ENCODE peak calls at places on chromosomes 3 and 15, in seven cellular contexts. H is upper lobe of left lung; K is activated B cell treated with CpG ODN at 0.5 μM for 24 hours; B is neural progenitor cell; Y is fibroblast of mammary gland; D is AG09309; S is CD4-positive, alpha-beta T cell. Q is an unnamed sample.

GRCh38 chr3:113117511-113118302 is 93.7 kb upstream of the BOC start:
- DNase-seq in H (no peak), D (peak), K (no peak), B (no peak), S (no peak), Y (peak), Q (no peak)

GRCh38 chr15:67124111-67124510 is 58.7 kb downstream of the SMAD3 start:
- DNase-seq in K (no peak), S (no peak), H (no peak), D (no peak), B (no peak), Y (no peak), Q (no peak)

GRCh38 chr3:27046346-27046745 is 322.8 kb downstream of the NEK10 start:
- DNase-seq in Y (no peak), S (no peak), H (no peak), B (no peak), D (no peak), K (no peak), Q (no peak)

GRCh38 chr3:194481103-194481502 is 5.7 kb downstream of the ATP13A3 start:
- DNase-seq in B (no peak), H (no peak), S (no peak), D (no peak), K (no peak), Y (peak), Q (no peak)

GRCh38 chr15:25245801-25246622 is 192.8 kb downstream of the UBE3A start:
- DNase-seq in S (no peak), D (no peak), Y (no peak), B (no peak), K (no peak), H (no peak), Q (no peak)

GRCh38 chr3:152172465-152172864 is 96.3 kb upstream of the MBNL1 start:
- DNase-seq in B (no peak), S (no peak), D (no peak), H (no peak), K (no peak), Y (peak), Q (no peak)

GRCh38 chr3:40445880-40446279 is 11.3 kb upstream of the RPL14 start:
- DNase-seq in S (no peak), D (no peak), K (no peak), Y (no peak), H (no peak), B (no peak), Q (no peak)

GRCh38 chr3:40120067-40120692 is 189.3 kb upstream of the EIF1B start:
- DNase-seq in Y (no peak), S (no peak), K (no peak), B (no peak), D (no peak), H (no peak), Q (no peak)

GRCh38 chr15:83092309-83092976 is 15.0 kb upstream of the TM6SF1 start:
- DNase-seq in D (no peak), S (no peak), Y (peak), B (no peak), K (no peak), H (no peak), Q (peak)

DNA sequence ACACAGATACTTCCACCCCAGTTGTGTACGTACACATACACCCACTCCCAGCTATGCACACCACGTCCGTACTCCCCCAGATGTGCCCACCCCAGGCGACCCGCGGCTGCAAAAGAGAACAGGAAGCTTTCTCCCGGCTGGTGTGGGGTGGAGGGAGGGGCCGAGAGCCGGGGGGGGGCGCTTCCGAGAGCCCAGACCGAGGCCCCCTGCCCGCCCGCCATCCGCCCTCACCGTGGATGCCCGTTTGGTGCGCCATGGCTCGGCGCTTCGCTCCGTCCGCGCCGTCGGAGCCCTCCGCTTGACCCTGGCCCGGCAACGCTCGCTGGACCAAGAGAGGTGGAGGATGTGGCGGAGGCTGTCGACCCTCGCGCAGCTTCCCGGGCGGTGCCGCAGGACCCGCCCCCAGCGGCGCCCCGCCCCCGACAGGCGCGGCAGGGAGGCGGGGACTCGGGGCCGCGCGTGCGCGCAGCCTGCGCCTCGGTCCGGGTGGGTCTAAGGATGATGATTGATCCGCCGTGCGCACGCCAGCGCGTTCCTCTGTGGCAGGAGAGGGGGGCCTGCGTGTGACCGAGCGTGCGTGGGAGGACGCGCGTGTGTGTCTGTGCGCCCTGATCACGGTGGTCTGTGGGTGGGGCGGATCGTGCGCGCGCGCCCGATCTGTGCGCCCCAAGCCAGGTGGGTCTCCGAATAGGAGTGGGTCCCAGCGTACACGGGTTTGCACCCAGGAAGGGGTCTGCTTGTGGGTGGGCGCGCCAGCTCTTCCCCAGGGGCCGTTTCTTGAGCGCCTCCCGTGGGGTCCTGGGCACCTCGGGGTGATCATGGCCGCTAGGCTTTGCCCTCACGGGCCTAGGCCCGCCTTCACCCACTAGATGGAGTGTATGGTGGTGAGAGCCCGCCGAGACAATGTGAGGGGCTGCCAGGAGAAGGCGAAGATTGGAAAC is at the start of gene TWF2:
- DNase-seq in Y (peak), B (peak), S (peak), D (no peak), K (peak), H (peak), Q (peak)
- TF ChIP-seq CTCF in Y (peak), B (peak), S (peak), D (peak), K (no peak), H (peak), Q (peak)

GRCh38 chr3:34582054-34582453 is 783.6 kb downstream of the PDCD6IP start:
- DNase-seq in D (no peak), H (no peak), K (no peak), S (no peak), B (no peak), Y (no peak), Q (no peak)
- TF ChIP-seq CTCF in D (no peak), H (no peak), K (no peak), S (no peak), B (no peak), Y (no peak), Q (no peak)

DNA sequence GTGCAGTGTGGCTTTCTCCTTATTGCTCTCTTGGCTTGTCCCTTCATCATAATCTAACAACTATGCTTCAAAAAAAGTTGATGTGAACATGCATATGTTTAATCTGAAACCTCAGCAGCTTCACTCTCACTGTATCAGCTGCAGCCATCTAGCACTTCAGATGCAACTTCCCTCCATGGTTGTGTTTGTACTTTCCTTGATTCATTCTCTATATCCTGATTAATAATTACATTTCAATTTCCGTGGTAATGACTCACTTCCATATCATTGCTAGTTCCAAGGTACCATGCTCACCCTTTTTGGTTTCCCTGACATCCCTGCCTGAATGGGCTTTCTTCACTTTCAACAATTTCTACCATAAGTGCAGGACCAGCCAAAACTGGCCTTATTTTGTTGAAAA is 51.2 kb downstream of the MDFIC2 start:
- DNase-seq in H (no peak), Y (no peak), K (no peak), S (no peak), D (no peak), B (no peak), Q (no peak)
- TF ChIP-seq CTCF in H (no peak), Y (no peak), K (no peak), S (no peak), D (no peak), B (no peak), Q (no peak)

GRCh38 chr3:195906865-195907729 is 1.3 kb downstream of the TNK2 start:
- DNase-seq in H (peak), D (no peak), B (no peak), Y (no peak), K (peak), S (peak), Q (peak)
- TF ChIP-seq CTCF in H (no peak), D (no peak), B (no peak), Y (no peak), K (no peak), S (no peak), Q (no peak)

GRCh38 chr3:172034786-172035685 is 4.3 kb upstream of the FNDC3B start:
- DNase-seq in S (no peak), B (peak), D (no peak), K (no peak), Y (no peak), H (no peak), Q (peak)
- TF ChIP-seq CTCF in S (peak), B (peak), D (peak), K (no peak), Y (peak), H (peak), Q (peak)

Q was measured in mucosa of descending colon.